ENCODE peak calls at places on chromosomes 5 and 9, in ten cellular contexts. One of them, this sample, is unnamed. For H3K9me3, the result is how much of the 10 kb centered on the place peaks cover.

GRCh38 chr5:65916066-65916465 is 10.3 kb upstream of the ERBIN start:
- DNase-seq in DND-41: no peak
- DNase-seq in IMR-90: no peak
- DNase-seq in CD8-positive, alpha-beta memory T cell: no peak
- DNase-seq in psoas muscle: no peak
- DNase-seq in GM23248: no peak
- DNase-seq in fibroblast of lung: no peak
- DNase-seq in body of pancreas: no peak
- DNase-seq in aorta: no peak
- DNase-seq in effector memory CD4-positive, alpha-beta T cell: no peak
- DNase-seq in this sample: no peak

GRCh38 chr5:41094871-41095270 is 23.7 kb upstream of the MROH2B start:
- DNase-seq in DND-41: no peak
- DNase-seq in IMR-90: no peak
- DNase-seq in CD8-positive, alpha-beta memory T cell: no peak
- DNase-seq in psoas muscle: no peak
- DNase-seq in GM23248: no peak
- DNase-seq in fibroblast of lung: peak
- DNase-seq in body of pancreas: no peak
- DNase-seq in aorta: no peak
- DNase-seq in effector memory CD4-positive, alpha-beta T cell: no peak
- DNase-seq in this sample: no peak

GRCh38 chr9:104841601-104842106 is 77.7 kb downstream of the NIPSNAP3B start:
- DNase-seq in DND-41: no peak
- DNase-seq in IMR-90: no peak
- DNase-seq in CD8-positive, alpha-beta memory T cell: no peak
- DNase-seq in psoas muscle: no peak
- DNase-seq in GM23248: no peak
- DNase-seq in fibroblast of lung: no peak
- DNase-seq in body of pancreas: no peak
- DNase-seq in aorta: no peak
- DNase-seq in effector memory CD4-positive, alpha-beta T cell: no peak
- DNase-seq in this sample: no peak

GRCh38 chr9:129547063-129547462 is 73.8 kb downstream of the C9orf50 start:
- DNase-seq in DND-41: no peak
- DNase-seq in IMR-90: no peak
- DNase-seq in CD8-positive, alpha-beta memory T cell: no peak
- DNase-seq in psoas muscle: no peak
- DNase-seq in GM23248: no peak
- DNase-seq in fibroblast of lung: no peak
- DNase-seq in body of pancreas: no peak
- DNase-seq in aorta: peak
- DNase-seq in effector memory CD4-positive, alpha-beta T cell: no peak
- DNase-seq in this sample: no peak

GRCh38 chr9:89386797-89387196 is 68.5 kb downstream of the SECISBP2 start:
- DNase-seq in DND-41: no peak
- DNase-seq in IMR-90: no peak
- DNase-seq in CD8-positive, alpha-beta memory T cell: no peak
- DNase-seq in psoas muscle: peak
- DNase-seq in GM23248: no peak
- DNase-seq in fibroblast of lung: no peak
- DNase-seq in body of pancreas: peak
- DNase-seq in aorta: no peak
- DNase-seq in effector memory CD4-positive, alpha-beta T cell: no peak
- DNase-seq in this sample: no peak

GRCh38 chr9:130616451-130616850 is 37.1 kb downstream of the FUBP3 start:
- DNase-seq in DND-41: no peak
- DNase-seq in IMR-90: no peak
- DNase-seq in CD8-positive, alpha-beta memory T cell: no peak
- DNase-seq in psoas muscle: no peak
- DNase-seq in GM23248: no peak
- DNase-seq in fibroblast of lung: no peak
- DNase-seq in body of pancreas: no peak
- DNase-seq in aorta: no peak
- DNase-seq in effector memory CD4-positive, alpha-beta T cell: no peak
- DNase-seq in this sample: no peak

GRCh38 chr9:73143606-73144328 is 7.9 kb upstream of the ANXA1 start:
- DNase-seq in DND-41: no peak
- DNase-seq in IMR-90: peak
- DNase-seq in CD8-positive, alpha-beta memory T cell: no peak
- DNase-seq in psoas muscle: no peak
- DNase-seq in GM23248: peak
- DNase-seq in fibroblast of lung: peak
- DNase-seq in body of pancreas: no peak
- DNase-seq in aorta: no peak
- DNase-seq in effector memory CD4-positive, alpha-beta T cell: no peak
- DNase-seq in this sample: no peak

GRCh38 chr9:93276973-93277372 is 93.0 kb downstream of the WNK2 start:
- DNase-seq in DND-41: no peak
- DNase-seq in IMR-90: no peak
- DNase-seq in CD8-positive, alpha-beta memory T cell: no peak
- DNase-seq in psoas muscle: no peak
- DNase-seq in GM23248: no peak
- DNase-seq in fibroblast of lung: no peak
- DNase-seq in body of pancreas: no peak
- DNase-seq in aorta: no peak
- DNase-seq in effector memory CD4-positive, alpha-beta T cell: no peak
- DNase-seq in this sample: no peak

GRCh38 chr5:16992006-16992405 is 55.9 kb upstream of the MYO10 start:
- DNase-seq in DND-41: no peak
- DNase-seq in IMR-90: peak
- DNase-seq in CD8-positive, alpha-beta memory T cell: no peak
- DNase-seq in psoas muscle: no peak
- DNase-seq in GM23248: peak
- DNase-seq in fibroblast of lung: peak
- DNase-seq in body of pancreas: no peak
- DNase-seq in aorta: no peak
- DNase-seq in effector memory CD4-positive, alpha-beta T cell: no peak
- DNase-seq in this sample: no peak

GRCh38 chr9:130239363-130239695 is 26.2 kb upstream of the HMCN2 start:
- DNase-seq in DND-41: no peak
- DNase-seq in IMR-90: no peak
- DNase-seq in CD8-positive, alpha-beta memory T cell: no peak
- DNase-seq in psoas muscle: no peak
- DNase-seq in GM23248: no peak
- DNase-seq in fibroblast of lung: no peak
- DNase-seq in body of pancreas: no peak
- DNase-seq in aorta: peak
- DNase-seq in effector memory CD4-positive, alpha-beta T cell: no peak
- DNase-seq in this sample: no peak

GRCh38 chr9:127810378-127811187 is 7.9 kb downstream of the FPGS start:
- DNase-seq in DND-41: no peak
- DNase-seq in IMR-90: no peak
- DNase-seq in CD8-positive, alpha-beta memory T cell: no peak
- DNase-seq in psoas muscle: no peak
- DNase-seq in GM23248: no peak
- DNase-seq in fibroblast of lung: no peak
- DNase-seq in body of pancreas: no peak
- DNase-seq in aorta: no peak
- DNase-seq in effector memory CD4-positive, alpha-beta T cell: no peak
- DNase-seq in this sample: no peak

GRCh38 chr5:29089591-29090141 is 2051.3 kb upstream of the CDH9 start:
- DNase-seq in DND-41: no peak
- DNase-seq in IMR-90: no peak
- DNase-seq in CD8-positive, alpha-beta memory T cell: no peak
- DNase-seq in psoas muscle: no peak
- DNase-seq in GM23248: no peak
- DNase-seq in fibroblast of lung: no peak
- DNase-seq in body of pancreas: no peak
- DNase-seq in aorta: no peak
- DNase-seq in effector memory CD4-positive, alpha-beta T cell: no peak
- DNase-seq in this sample: no peak

GRCh38 chr5:154664869-154665268 is 90.3 kb upstream of the LARP1 start:
- DNase-seq in DND-41: no peak
- DNase-seq in IMR-90: no peak
- DNase-seq in CD8-positive, alpha-beta memory T cell: no peak
- DNase-seq in psoas muscle: no peak
- DNase-seq in GM23248: no peak
- DNase-seq in fibroblast of lung: no peak
- DNase-seq in body of pancreas: no peak
- DNase-seq in aorta: no peak
- DNase-seq in effector memory CD4-positive, alpha-beta T cell: no peak
- DNase-seq in this sample: no peak

GRCh38 chr9:33946779-33947535 is 101.7 kb downstream of the UBAP2 start:
- DNase-seq in DND-41: no peak
- DNase-seq in IMR-90: peak
- DNase-seq in CD8-positive, alpha-beta memory T cell: no peak
- DNase-seq in psoas muscle: no peak
- DNase-seq in GM23248: peak
- DNase-seq in fibroblast of lung: peak
- DNase-seq in body of pancreas: no peak
- DNase-seq in aorta: no peak
- DNase-seq in effector memory CD4-positive, alpha-beta T cell: no peak
- DNase-seq in this sample: no peak

GRCh38 chr9:74674077-74674476 is 176.9 kb downstream of the RORB start:
- DNase-seq in DND-41: no peak
- DNase-seq in IMR-90: no peak
- DNase-seq in CD8-positive, alpha-beta memory T cell: no peak
- DNase-seq in psoas muscle: no peak
- DNase-seq in GM23248: no peak
- DNase-seq in fibroblast of lung: no peak
- DNase-seq in body of pancreas: no peak
- DNase-seq in aorta: no peak
- DNase-seq in effector memory CD4-positive, alpha-beta T cell: no peak
- DNase-seq in this sample: no peak

GRCh38 chr9:109579191-109579948 is 81.3 kb upstream of the PTPN3 start:
- DNase-seq in DND-41: no peak
- DNase-seq in IMR-90: peak
- DNase-seq in CD8-positive, alpha-beta memory T cell: no peak
- DNase-seq in psoas muscle: no peak
- DNase-seq in GM23248: no peak
- DNase-seq in fibroblast of lung: peak
- DNase-seq in body of pancreas: no peak
- DNase-seq in aorta: no peak
- DNase-seq in effector memory CD4-positive, alpha-beta T cell: no peak
- DNase-seq in this sample: no peak
- H3K9me3 ChIP-seq in DND-41: under half
- H3K9me3 ChIP-seq in IMR-90: under half
- H3K9me3 ChIP-seq in CD8-positive, alpha-beta memory T cell: under half
- H3K9me3 ChIP-seq in psoas muscle: under half
- H3K9me3 ChIP-seq in GM23248: under half
- H3K9me3 ChIP-seq in fibroblast of lung: under half
- H3K9me3 ChIP-seq in body of pancreas: under half
- H3K9me3 ChIP-seq in aorta: under half
- H3K9me3 ChIP-seq in effector memory CD4-positive, alpha-beta T cell: under half
- H3K9me3 ChIP-seq in this sample: under half

DNA sequence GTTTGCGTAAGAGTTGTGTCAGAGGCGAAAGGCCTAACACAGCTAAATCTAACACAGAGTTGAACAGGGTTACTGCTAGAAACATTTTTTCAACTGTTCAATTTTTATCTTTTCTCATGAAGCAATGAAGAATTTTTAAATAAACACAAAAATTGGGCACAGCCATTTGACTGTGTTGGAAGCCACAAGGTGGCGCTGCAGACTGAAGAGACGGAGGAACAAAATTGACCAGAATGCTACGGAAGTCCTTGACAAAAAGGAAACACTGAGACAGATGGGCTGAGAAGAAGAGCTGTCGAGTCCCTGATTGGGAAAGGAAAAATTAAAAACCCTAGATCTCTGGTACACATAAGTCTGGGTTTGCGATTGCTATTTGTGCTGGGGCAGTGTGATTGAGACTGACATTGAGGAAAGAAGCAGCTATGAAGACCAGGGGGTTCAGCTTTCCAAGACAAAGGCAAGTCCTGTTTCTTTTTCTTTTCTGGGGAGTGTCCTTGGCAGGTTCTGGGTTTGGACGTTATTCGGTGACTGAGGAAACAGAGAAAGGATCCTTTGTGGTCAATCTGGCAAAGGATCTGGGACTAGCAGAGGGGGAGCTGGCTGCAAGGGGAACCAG is at the start of gene PCDHB9:
- DNase-seq in DND-41: peak
- DNase-seq in IMR-90: peak
- DNase-seq in CD8-positive, alpha-beta memory T cell: peak
- DNase-seq in psoas muscle: no peak
- DNase-seq in GM23248: peak
- DNase-seq in fibroblast of lung: peak
- DNase-seq in body of pancreas: peak
- DNase-seq in aorta: no peak
- DNase-seq in effector memory CD4-positive, alpha-beta T cell: no peak
- DNase-seq in this sample: peak
- H3K9me3 ChIP-seq in DND-41: under half
- H3K9me3 ChIP-seq in IMR-90: under half
- H3K9me3 ChIP-seq in CD8-positive, alpha-beta memory T cell: under half
- H3K9me3 ChIP-seq in psoas muscle: under half
- H3K9me3 ChIP-seq in GM23248: under half
- H3K9me3 ChIP-seq in fibroblast of lung: under half
- H3K9me3 ChIP-seq in body of pancreas: under half
- H3K9me3 ChIP-seq in aorta: under half
- H3K9me3 ChIP-seq in effector memory CD4-positive, alpha-beta T cell: under half
- H3K9me3 ChIP-seq in this sample: under half

DNA sequence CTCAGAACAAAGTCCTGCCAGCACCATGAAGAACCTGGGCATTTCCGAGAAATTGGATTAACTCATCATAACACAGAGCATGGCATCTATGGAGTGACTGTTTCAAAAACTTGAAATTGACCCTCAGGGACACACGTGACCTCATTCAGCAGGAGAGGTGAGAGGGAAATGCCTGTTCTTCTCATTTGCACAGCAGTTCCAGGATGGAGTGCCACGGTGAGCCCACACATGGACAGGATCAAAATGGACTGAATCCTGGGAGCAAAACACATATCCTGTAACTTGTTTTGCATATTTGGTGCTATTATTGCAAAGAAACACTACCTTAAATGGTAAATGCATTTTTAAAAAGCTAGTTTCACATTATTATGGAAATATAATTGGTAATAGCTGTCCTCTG is 256.1 kb upstream of the IRX2 start:
- DNase-seq in DND-41: no peak
- DNase-seq in IMR-90: no peak
- DNase-seq in CD8-positive, alpha-beta memory T cell: no peak
- DNase-seq in psoas muscle: no peak
- DNase-seq in GM23248: no peak
- DNase-seq in fibroblast of lung: no peak
- DNase-seq in body of pancreas: no peak
- DNase-seq in aorta: no peak
- DNase-seq in effector memory CD4-positive, alpha-beta T cell: no peak
- DNase-seq in this sample: no peak
- H3K9me3 ChIP-seq in DND-41: under half
- H3K9me3 ChIP-seq in IMR-90: under half
- H3K9me3 ChIP-seq in CD8-positive, alpha-beta memory T cell: under half
- H3K9me3 ChIP-seq in psoas muscle: under half
- H3K9me3 ChIP-seq in GM23248: under half
- H3K9me3 ChIP-seq in fibroblast of lung: under half
- H3K9me3 ChIP-seq in body of pancreas: under half
- H3K9me3 ChIP-seq in aorta: under half
- H3K9me3 ChIP-seq in effector memory CD4-positive, alpha-beta T cell: under half
- H3K9me3 ChIP-seq in this sample: under half

DNA sequence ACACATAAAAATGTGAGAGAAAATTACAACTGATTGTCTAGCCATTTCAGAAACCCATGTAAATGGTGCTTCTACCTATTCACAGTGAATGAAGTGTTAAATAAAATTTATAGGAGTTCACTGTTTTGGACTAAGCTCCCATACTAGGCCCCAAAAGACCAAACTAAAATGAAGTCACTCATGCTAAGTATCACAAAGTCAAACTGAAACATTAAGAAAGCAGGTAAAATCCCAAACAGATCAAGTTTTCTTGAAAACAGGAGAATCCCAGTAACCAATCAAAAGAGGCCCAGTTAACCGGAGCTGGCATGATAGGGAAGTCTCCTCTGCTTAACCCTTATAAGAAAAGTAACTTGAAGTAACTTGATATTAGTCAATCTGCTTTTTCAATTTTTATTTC is 35.2 kb upstream of the MYOT start:
- DNase-seq in DND-41: no peak
- DNase-seq in IMR-90: no peak
- DNase-seq in CD8-positive, alpha-beta memory T cell: no peak
- DNase-seq in psoas muscle: no peak
- DNase-seq in GM23248: no peak
- DNase-seq in fibroblast of lung: no peak
- DNase-seq in body of pancreas: no peak
- DNase-seq in aorta: no peak
- DNase-seq in effector memory CD4-positive, alpha-beta T cell: no peak
- DNase-seq in this sample: no peak
- H3K9me3 ChIP-seq in DND-41: under half
- H3K9me3 ChIP-seq in IMR-90: under half
- H3K9me3 ChIP-seq in CD8-positive, alpha-beta memory T cell: under half
- H3K9me3 ChIP-seq in psoas muscle: under half
- H3K9me3 ChIP-seq in GM23248: under half
- H3K9me3 ChIP-seq in fibroblast of lung: under half
- H3K9me3 ChIP-seq in body of pancreas: under half
- H3K9me3 ChIP-seq in aorta: under half
- H3K9me3 ChIP-seq in effector memory CD4-positive, alpha-beta T cell: under half
- H3K9me3 ChIP-seq in this sample: under half

This sample was measured in WERI-Rb-1.